ENCODE peak calls at places on chromosomes 3 and 15, in five cellular contexts. K is NAMALWA, I is NCI-H460, G is ACHN, B is tibial nerve. R is an unnamed sample.

GRCh38 chr3:141011511-141012262 is 39.5 kb upstream of the SPSB4 start:
- DNase-seq in K (peak), I (peak), G (peak), B (peak), R (peak)

GRCh38 chr3:52820741-52821140 is 9.7 kb downstream of the ITIH4 start:
- DNase-seq in K (peak), I (no peak), G (no peak), B (no peak), R (peak)

GRCh38 chr15:88621789-88622604 is 857 bp downstream of the AEN start:
- DNase-seq in K (peak), I (no peak), G (peak), B (no peak), R (peak)

GRCh38 chr3:120418866-120419490 is 31.8 kb downstream of the FSTL1 start:
- DNase-seq in K (peak), I (peak), G (peak), B (no peak), R (peak)

GRCh38 chr3:66348696-66349095 is 127.9 kb downstream of the SLC25A26 start:
- DNase-seq in K (no peak), I (no peak), G (no peak), B (no peak), R (no peak)

GRCh38 chr3:136819784-136820640 is 1.1 kb downstream of the SLC35G2 start:
- DNase-seq in K (no peak), I (no peak), G (peak), B (peak), R (no peak)

GRCh38 chr3:73674280-73674679 is 49.5 kb upstream of the PDZRN3 start:
- DNase-seq in K (no peak), I (no peak), G (no peak), B (no peak), R (no peak)

GRCh38 chr15:91409430-91409829 is 309.4 kb downstream of the SV2B start:
- DNase-seq in K (no peak), I (no peak), G (no peak), B (no peak), R (no peak)

GRCh38 chr3:186413615-186414415 is 51.8 kb upstream of the DGKG start:
- DNase-seq in K (peak), I (no peak), G (no peak), B (peak), R (no peak)

GRCh38 chr15:90560229-90560771 is 30.6 kb downstream of the CRTC3 start:
- DNase-seq in K (no peak), I (peak), G (no peak), B (peak), R (no peak)

GRCh38 chr3:44845528-44846520 is 15.9 kb upstream of the TMEM42 start:
- DNase-seq in K (no peak), I (no peak), G (no peak), B (no peak), R (no peak)